ENCODE peak calls at places on chromosomes 13 and 19, in seven cellular contexts. X, Z, U, I, L, R and G are unnamed samples.

GRCh38 chr19:46189971-46190335 is 39.6 kb upstream of the IGFL1 start:
- DNase-seq in X (no peak), Z (no peak), U (no peak), I (peak), L (no peak), R (no peak), G (no peak)

GRCh38 chr19:18809149-18809978 is 18.3 kb upstream of the COMP start:
- DNase-seq in X (no peak), Z (no peak), U (no peak), I (no peak), L (no peak), R (no peak), G (no peak)

GRCh38 chr13:103695320-103695719 is 629.1 kb upstream of the SLC10A2 start:
- DNase-seq in X (no peak), Z (no peak), U (no peak), I (no peak), L (no peak), R (no peak), G (no peak)

GRCh38 chr19:16315825-16316505 is 8.7 kb upstream of the KLF2 start:
- DNase-seq in X (no peak), Z (no peak), U (no peak), I (no peak), L (no peak), R (peak), G (no peak)

GRCh38 chr19:723714-724113 is 15.0 kb downstream of the PALM start:
- DNase-seq in X (no peak), Z (no peak), U (no peak), I (no peak), L (no peak), R (no peak), G (no peak)

GRCh38 chr19:3366104-3366760 is at the start of gene NFIC:
- DNase-seq in X (no peak), Z (peak), U (no peak), I (no peak), L (peak), R (peak), G (no peak)

GRCh38 chr13:32499538-32500210 is 38.9 kb downstream of the N4BP2L2 start:
- DNase-seq in X (no peak), Z (no peak), U (no peak), I (peak), L (no peak), R (no peak), G (no peak)

GRCh38 chr13:20901668-20902437 is 693 bp downstream of the XPO4 start:
- DNase-seq in X (no peak), Z (peak), U (no peak), I (peak), L (peak), R (peak), G (peak)

GRCh38 chr13:49521216-49521615 is 25.5 kb downstream of the PHF11 start:
- DNase-seq in X (no peak), Z (no peak), U (no peak), I (no peak), L (no peak), R (no peak), G (no peak)

GRCh38 chr19:57599377-57599760 is 316 bp upstream of the ZNF530 start:
- DNase-seq in X (no peak), Z (no peak), U (peak), I (no peak), L (no peak), R (no peak), G (no peak)

GRCh38 chr13:109393045-109393444 is 393.3 kb downstream of the IRS2 start:
- DNase-seq in X (no peak), Z (no peak), U (no peak), I (no peak), L (no peak), R (no peak), G (no peak)

GRCh38 chr19:8575467-8575997 is 1.7 kb downstream of the MYO1F start:
- DNase-seq in X (no peak), Z (no peak), U (no peak), I (no peak), L (no peak), R (no peak), G (no peak)

GRCh38 chr19:35350591-35350990 is 2.9 kb downstream of the FFAR1 start:
- DNase-seq in X (peak), Z (no peak), U (no peak), I (no peak), L (no peak), R (no peak), G (no peak)

GRCh38 chr19:39038098-39038497 is 5.7 kb upstream of the FBXO27 start:
- DNase-seq in X (peak), Z (peak), U (no peak), I (peak), L (no peak), R (peak), G (no peak)

GRCh38 chr19:30375651-30376050 is 3.5 kb downstream of the ZNF536 start:
- DNase-seq in X (no peak), Z (no peak), U (no peak), I (no peak), L (no peak), R (no peak), G (no peak)

GRCh38 chr13:94822356-94822755 is 110.0 kb upstream of the SOX21 start:
- DNase-seq in X (no peak), Z (no peak), U (no peak), I (no peak), L (no peak), R (no peak), G (no peak)

GRCh38 chr13:94829201-94829600 is 116.9 kb upstream of the SOX21 start:
- DNase-seq in X (no peak), Z (no peak), U (no peak), I (no peak), L (no peak), R (no peak), G (no peak)

GRCh38 chr13:94829801-94830200 is 117.5 kb upstream of the SOX21 start:
- DNase-seq in X (no peak), Z (no peak), U (no peak), I (no peak), L (no peak), R (no peak), G (no peak)

GRCh38 chr13:94824601-94825000 is 112.3 kb upstream of the SOX21 start:
- DNase-seq in X (no peak), Z (no peak), U (no peak), I (no peak), L (no peak), R (no peak), G (no peak)

GRCh38 chr13:94825507-94825906 is 113.2 kb upstream of the SOX21 start:
- DNase-seq in X (peak), Z (peak), U (no peak), I (no peak), L (no peak), R (no peak), G (no peak)
- TF ChIP-seq TAF1 in X (peak), Z (no peak), U (no peak), I (no peak), L (no peak), R (no peak), G (no peak)

DNA sequence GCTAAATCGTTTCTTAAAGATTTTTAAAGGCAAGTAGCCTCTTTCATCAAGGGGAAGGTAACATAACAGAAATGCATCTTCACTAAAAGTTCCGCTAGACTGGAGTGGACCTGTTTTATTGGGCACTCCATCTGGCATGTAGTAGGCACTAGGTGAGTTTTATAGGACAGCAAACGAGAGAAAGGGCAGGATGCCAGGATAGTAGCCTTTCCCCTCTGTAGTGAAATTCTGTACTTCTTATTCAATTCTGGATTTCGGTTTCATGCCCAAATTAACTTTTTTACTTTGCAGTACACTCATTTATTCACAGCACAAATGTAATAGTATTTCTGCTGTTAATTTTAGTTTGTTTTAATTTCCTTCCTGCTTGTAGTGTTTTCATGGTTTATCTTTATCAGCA is 45.2 kb downstream of the GPR180 start:
- DNase-seq in X (no peak), Z (no peak), U (peak), I (no peak), L (no peak), R (no peak), G (no peak)
- TF ChIP-seq POLR2AphosphoS5 in X (no peak), Z (no peak), U (no peak), I (no peak), L (no peak), R (no peak), G (no peak)

DNA sequence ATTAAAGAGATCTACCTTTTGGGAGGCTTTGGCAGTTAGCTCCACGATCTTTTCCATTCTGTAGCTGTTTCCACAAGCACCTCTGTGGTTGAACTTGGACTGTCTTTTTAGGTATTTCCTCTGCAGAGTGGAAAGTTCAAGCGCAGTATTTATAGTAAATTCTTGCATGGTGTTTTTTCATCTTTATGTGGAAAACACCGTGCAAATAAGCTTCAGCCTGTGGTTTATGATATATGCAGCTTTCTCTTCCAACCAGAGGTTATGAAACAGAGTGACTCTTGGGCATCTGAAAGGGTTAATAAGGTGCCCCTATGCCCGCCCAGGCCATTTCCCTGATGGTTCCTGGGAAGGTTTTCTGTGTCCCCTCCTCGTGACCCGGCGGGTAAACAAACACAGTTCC is 39.6 kb upstream of the RNF113B start:
- DNase-seq in X (no peak), Z (no peak), U (peak), I (no peak), L (no peak), R (no peak), G (no peak)
- TF ChIP-seq TAF1 in X (no peak), Z (no peak), U (no peak), I (no peak), L (no peak), R (no peak), G (no peak)

DNA sequence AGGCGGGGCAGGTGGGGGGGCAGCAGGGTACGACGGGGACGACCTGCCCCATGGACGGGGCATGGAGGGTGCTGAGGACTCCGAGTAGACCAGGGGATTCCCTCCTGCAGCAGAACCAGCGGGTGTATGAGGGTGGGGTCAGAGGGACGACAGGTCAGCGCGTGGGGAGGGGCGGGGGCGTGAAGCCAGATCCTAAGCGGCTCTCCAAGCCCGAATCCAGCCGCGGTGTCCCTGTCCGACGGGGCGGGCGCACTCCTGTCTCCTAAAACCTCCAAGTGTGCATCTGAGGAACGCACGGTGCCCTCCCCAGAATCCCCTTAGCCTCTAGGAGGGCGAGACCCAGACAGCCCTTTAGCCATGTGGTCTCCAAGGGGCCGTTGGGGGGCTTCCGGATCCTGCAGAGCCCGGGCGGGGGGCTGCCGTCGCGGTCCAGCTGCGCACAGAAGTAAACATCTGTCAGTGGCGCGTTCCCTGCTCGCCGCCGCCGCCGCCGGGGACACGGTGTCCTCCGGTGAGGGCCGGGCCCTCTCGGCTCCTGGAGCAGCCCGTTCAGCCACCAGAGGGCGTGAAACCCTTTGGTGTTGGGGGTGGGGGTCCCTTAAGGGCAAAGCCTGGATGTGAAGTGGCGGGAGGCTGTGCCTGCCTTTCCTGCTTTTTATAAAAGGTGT is 732 bp downstream of the NRTN start:
- DNase-seq in X (peak), Z (peak), U (no peak), I (peak), L (peak), R (peak), G (peak)
- TF ChIP-seq POLR2AphosphoS5 in X (no peak), Z (no peak), U (no peak), I (no peak), L (no peak), R (no peak), G (no peak)